ENCODE peak calls at places on chromosomes 4 and X, in six cellular contexts. E is HCT116, M is SK-N-SH, Z is H1, R is HepG2, Y is GM12878. F is an unnamed sample.

GRCh38 chr4:120691536-120691935 is 231.0 kb downstream of the PRDM5 start:
- DNase-seq in E (no peak), R (no peak), M (no peak), Y (no peak), Z (no peak), F (no peak)

GRCh38 chr4:3447431-3448395 is 5.9 kb downstream of the HGFAC start:
- DNase-seq in R (no peak), E (no peak), M (no peak), Y (no peak), Z (no peak), F (no peak)

GRCh38 chrX:23789386-23790146 is 6.6 kb downstream of the SAT1 start:
- DNase-seq in Y (no peak), Z (no peak), E (no peak), M (no peak), R (no peak), F (no peak)

GRCh38 chr4:40734497-40734896 is 15.3 kb upstream of the NSUN7 start:
- DNase-seq in M (no peak), Z (no peak), R (no peak), Y (no peak), E (no peak), F (no peak)

GRCh38 chrX:10600479-10600878 is 19.9 kb downstream of the MID1 start:
- DNase-seq in Y (no peak), M (no peak), R (no peak), E (no peak), Z (no peak), F (no peak)

GRCh38 chr4:38424171-38424871 is 239.7 kb upstream of the KLF3 start:
- DNase-seq in R (peak), E (no peak), Y (no peak), Z (peak), M (peak), F (no peak)

GRCh38 chr4:16676247-16676646 is 222.2 kb downstream of the LDB2 start:
- DNase-seq in E (no peak), M (no peak), Z (no peak), R (no peak), Y (no peak), F (no peak)

GRCh38 chr4:108051343-108051742 is 61.7 kb downstream of the HADH start:
- DNase-seq in M (no peak), Y (no peak), Z (no peak), E (no peak), R (no peak), F (no peak)

GRCh38 chrX:11867610-11868345 is 109.7 kb downstream of the MSL3 start:
- DNase-seq in Z (no peak), R (no peak), M (no peak), E (no peak), Y (no peak), F (no peak)
- TF ChIP-seq JUND in Z (no peak), R (no peak), M (no peak), E (no peak), Y (no peak), F (no peak)

GRCh38 chrX:13015536-13016236 is 28.7 kb downstream of the FAM9C start:
- DNase-seq in M (no peak), Z (no peak), Y (no peak), E (no peak), R (no peak), F (no peak)

GRCh38 chrX:13010546-13010945 is 33.9 kb downstream of the FAM9C start:
- DNase-seq in Z (no peak), E (no peak), Y (no peak), M (no peak), R (no peak), F (no peak)

GRCh38 chrX:13009844-13010243 is 34.6 kb downstream of the FAM9C start:
- DNase-seq in Y (no peak), M (no peak), E (no peak), R (no peak), Z (no peak), F (no peak)

GRCh38 chrX:13013353-13014110 is 30.9 kb downstream of the FAM9C start:
- DNase-seq in Z (no peak), Y (no peak), E (no peak), M (no peak), R (no peak), F (no peak)

DNA sequence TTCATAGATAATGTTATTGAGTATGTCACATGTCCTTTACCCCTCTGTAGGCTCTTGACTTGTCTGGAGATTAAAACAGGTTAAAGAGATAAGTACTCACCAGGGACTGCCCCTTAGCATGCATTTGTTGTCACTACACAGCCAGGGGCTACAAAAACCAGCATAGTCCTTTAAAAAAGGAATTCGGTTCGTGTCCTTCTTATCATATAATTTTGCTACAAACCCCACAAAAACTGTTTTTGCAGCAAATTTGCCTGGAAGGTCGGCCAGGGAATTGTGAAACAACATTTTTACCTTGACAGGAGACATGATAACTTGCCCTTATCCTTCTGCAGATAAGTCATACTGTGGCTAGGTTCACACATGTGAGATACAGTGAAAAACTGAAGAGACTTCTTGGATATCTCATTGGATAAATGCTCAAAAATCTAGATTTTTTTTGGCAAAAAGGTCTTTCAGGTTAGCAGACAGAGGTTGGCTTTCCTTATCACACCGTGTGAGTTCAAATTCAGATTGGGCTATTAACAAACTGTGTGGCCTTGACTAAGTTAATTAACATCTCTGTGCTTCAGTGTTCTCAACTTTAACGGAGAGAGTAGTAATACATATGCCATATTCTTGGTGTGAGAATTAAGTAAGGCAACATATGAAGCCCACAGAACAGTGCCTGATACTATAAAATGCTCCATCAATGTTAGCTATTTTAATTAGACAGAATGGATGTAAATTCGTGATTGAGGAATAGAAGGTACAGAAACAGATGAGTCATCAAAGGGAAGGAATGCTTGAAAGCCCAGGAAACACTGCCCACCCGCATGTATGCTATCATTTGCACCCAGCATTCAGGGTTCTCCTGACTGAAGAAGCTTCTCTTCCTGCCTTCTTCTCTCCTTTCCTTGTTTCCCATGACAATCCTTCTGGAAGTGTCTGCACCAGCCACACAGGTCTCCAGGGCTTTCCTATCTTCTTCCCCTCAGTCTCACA is 30.0 kb downstream of the FAM9C start:
- DNase-seq in Z (no peak), E (no peak), R (no peak), Y (no peak), M (no peak), F (peak)
- TF ChIP-seq JUND in Z (no peak), E (no peak), R (no peak), Y (no peak), M (peak), F (peak)

GRCh38 chrX:48919360-48919821 is 567 bp upstream of the PIM2 start:
- DNase-seq in Z (peak), M (peak), R (no peak), E (no peak), Y (no peak), F (peak)
- TF ChIP-seq JUND in Z (no peak), M (no peak), R (no peak), E (no peak), Y (no peak), F (no peak)

DNA sequence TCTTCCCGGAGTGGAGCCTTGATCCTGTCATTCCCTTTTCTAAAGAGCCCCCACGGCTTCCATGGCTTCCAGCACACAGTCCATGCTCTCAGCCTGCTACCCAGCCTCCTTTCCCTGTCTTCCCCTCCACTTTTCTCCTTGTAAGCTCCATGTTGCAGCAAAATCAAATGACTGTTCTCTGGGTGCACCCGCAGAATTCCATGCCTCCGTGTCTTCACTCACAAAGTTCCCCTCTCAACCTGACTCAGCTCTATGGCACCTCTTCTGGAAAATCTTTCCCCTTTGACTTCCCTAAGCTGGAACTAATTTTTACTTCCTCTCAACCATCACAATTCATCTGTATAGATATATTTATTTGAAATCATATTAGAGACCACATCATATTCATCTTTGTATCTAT is 3.5 kb downstream of the SETD7 start:
- DNase-seq in M (no peak), Z (no peak), E (no peak), Y (no peak), R (no peak), F (no peak)
- TF ChIP-seq JUND in M (no peak), Z (no peak), E (no peak), Y (no peak), R (no peak), F (no peak)

F was measured in K562.